ENCODE peak calls at places on chromosomes 11 and 22, in eight cellular contexts. B is kidney tubule cell; V is activated T-cell treated with anti-CD3 and anti-CD28 coated beads for 48 hours; D is central memory CD4-positive, alpha-beta T cell; X is NCI-H748 treated with DMSO at 0.1 percent for 48 hours; S is stimulated activated effector memory CD8-positive, alpha-beta T cell treated with anti-CD3 and anti-CD28 coated beads, Interleukin-12 subunit alpha, Interleukin-12 subunit beta, amount 100 ng/mL, for 72 hours; Y is NCI-H1417; P is choroid plexus epithelial cell. H is an unnamed sample.

GRCh38 chr22:24325105-24325757 is 54.6 kb downstream of the SPECC1L start:
- DNase-seq in B (peak), V (no peak), D (peak), X (peak), S (no peak), Y (peak), P (peak), H (peak)

GRCh38 chr11:133619973-133620372 is 87.7 kb upstream of the OPCML start:
- DNase-seq in B (no peak), V (no peak), D (no peak), X (peak), S (no peak), Y (peak), P (no peak), H (no peak)

GRCh38 chr22:43925433-43926348 is 2.1 kb downstream of the PNPLA3 start:
- DNase-seq in B (peak), V (no peak), D (no peak), X (no peak), S (no peak), Y (no peak), P (no peak), H (no peak)

GRCh38 chr11:108206969-108207682 is 15.3 kb downstream of the NPAT start:
- DNase-seq in B (no peak), V (no peak), D (no peak), X (no peak), S (no peak), Y (no peak), P (no peak), H (no peak)

GRCh38 chr22:37020192-37020479 is 594 bp downstream of the MPST start:
- DNase-seq in B (peak), V (no peak), D (no peak), X (no peak), S (no peak), Y (peak), P (peak), H (no peak)

GRCh38 chr11:68398870-68399865 is 61.4 kb upstream of the PPP6R3 start:
- DNase-seq in B (no peak), V (no peak), D (no peak), X (no peak), S (no peak), Y (no peak), P (no peak), H (no peak)

GRCh38 chr22:37260939-37261338 is 16.9 kb upstream of the RAC2 start:
- DNase-seq in B (peak), V (no peak), D (peak), X (no peak), S (peak), Y (peak), P (peak), H (no peak)

GRCh38 chr11:7910389-7910788 is 20.7 kb downstream of the OR10A6 start:
- DNase-seq in B (peak), V (no peak), D (no peak), X (no peak), S (no peak), Y (no peak), P (no peak), H (no peak)

GRCh38 chr22:46459347-46460065 is 77.9 kb downstream of the CELSR1 start:
- DNase-seq in B (peak), V (no peak), D (no peak), X (no peak), S (no peak), Y (no peak), P (no peak), H (no peak)

GRCh38 chr11:44261800-44262591 is 47.9 kb downstream of the ALX4 start:
- DNase-seq in B (no peak), V (no peak), D (no peak), X (no peak), S (no peak), Y (no peak), P (no peak), H (no peak)

GRCh38 chr11:84437129-84438123 is 1151.3 kb upstream of the CCDC90B start:
- DNase-seq in B (peak), V (no peak), D (no peak), X (peak), S (no peak), Y (peak), P (no peak), H (peak)

GRCh38 chr11:95266751-95267374 is 35.9 kb upstream of the SESN3 start:
- DNase-seq in B (peak), V (no peak), D (no peak), X (no peak), S (no peak), Y (no peak), P (peak), H (no peak)

GRCh38 chr11:72041364-72042058 is 38.8 kb downstream of the NUMA1 start:
- DNase-seq in B (peak), V (peak), D (peak), X (peak), S (peak), Y (peak), P (peak), H (no peak)

GRCh38 chr11:75946531-75947530 is 131.8 kb downstream of the UVRAG start:
- DNase-seq in B (peak), V (no peak), D (no peak), X (no peak), S (no peak), Y (peak), P (peak), H (no peak)

GRCh38 chr22:31919730-31920129 is 24.6 kb upstream of the YWHAH start:
- DNase-seq in B (no peak), V (no peak), D (no peak), X (no peak), S (no peak), Y (no peak), P (no peak), H (no peak)

GRCh38 chr11:5625281-5625680 is 480 bp downstream of the TRIM34 start:
- DNase-seq in B (no peak), V (no peak), D (no peak), X (no peak), S (no peak), Y (no peak), P (no peak), H (no peak)

GRCh38 chr11:12043959-12044772 is 35.7 kb upstream of the DKK3 start:
- DNase-seq in B (peak), V (peak), D (peak), X (peak), S (peak), Y (peak), P (peak), H (peak)

GRCh38 chr11:819129-819931 is 616 bp downstream of the PNPLA2 start:
- DNase-seq in B (peak), V (peak), D (peak), X (peak), S (peak), Y (peak), P (peak), H (peak)

GRCh38 chr11:69089258-69089657 is 40.5 kb downstream of the TPCN2 start:
- DNase-seq in B (peak), V (no peak), D (no peak), X (no peak), S (no peak), Y (no peak), P (peak), H (no peak)

GRCh38 chr11:116613201-116613910 is 159.4 kb downstream of the BUD13 start:
- DNase-seq in B (no peak), V (no peak), D (no peak), X (no peak), S (no peak), Y (peak), P (no peak), H (no peak)

GRCh38 chr11:78810489-78811090 is 235.9 kb upstream of the NARS2 start:
- DNase-seq in B (no peak), V (no peak), D (no peak), X (no peak), S (no peak), Y (peak), P (no peak), H (no peak)

GRCh38 chr11:134332189-134332631 is 422 bp downstream of the GLB1L2 start:
- DNase-seq in B (peak), V (peak), D (no peak), X (no peak), S (no peak), Y (peak), P (no peak), H (no peak)

GRCh38 chr11:1739576-1739975 is 10.8 kb downstream of the IFITM10 start:
- DNase-seq in B (no peak), V (no peak), D (no peak), X (no peak), S (no peak), Y (no peak), P (no peak), H (no peak)

GRCh38 chr11:118913411-118914125 is 12.2 kb downstream of the BCL9L start:
- DNase-seq in B (peak), V (no peak), D (peak), X (no peak), S (no peak), Y (no peak), P (no peak), H (no peak)

H was measured in GM12891.